ENCODE peak calls at places on chromosomes 13 and 19, in four cellular contexts. N is A172; Y is AG09309; P is stimulated activated CD4-positive, alpha-beta T cell treated with anti-CD3 and anti-CD28 coated beads, TNF-alpha, amount 100 ng/mL, for 24 hours. H is an unnamed sample.
A peak's percentile ranks its signal among the peaks of the same experiment; 100 is the strongest.

GRCh38 chr13:110394371-110394841 is 87.3 kb downstream of the COL4A2 start:
- DNase-seq in N (peak; percentile 50), Y (no peak), P (no peak), H (no peak)

GRCh38 chr13:34730966-34731365 is 211.1 kb upstream of the NBEA start:
- DNase-seq in N (no peak), Y (no peak), P (no peak), H (peak; percentile 82)

GRCh38 chr19:14117668-14118164 is at the start of gene PRKACA:
- DNase-seq in N (peak; percentile 96), Y (peak; percentile 94), P (peak; percentile 96), H (peak; percentile 100)

GRCh38 chr19:55084416-55084815 is 8.7 kb downstream of the EPS8L1 start:
- DNase-seq in N (no peak), Y (no peak), P (no peak), H (no peak)

GRCh38 chr19:41223431-41224234 is 4.6 kb downstream of the AXL start:
- DNase-seq in N (peak; percentile 98), Y (peak; percentile 58), P (no peak), H (peak; percentile 99)

GRCh38 chr13:29383476-29383875 is 212.0 kb downstream of the SLC7A1 start:
- DNase-seq in N (no peak), Y (no peak), P (no peak), H (no peak)

GRCh38 chr13:95296326-95296939 is 4.8 kb downstream of the ABCC4 start:
- DNase-seq in N (peak; percentile 55), Y (no peak), P (no peak), H (peak; percentile 75)

GRCh38 chr13:109036091-109036490 is 406.7 kb downstream of the MYO16 start:
- DNase-seq in N (no peak), Y (no peak), P (no peak), H (no peak)

GRCh38 chr19:17889609-17890214 is 18.0 kb downstream of the SLC5A5 start:
- DNase-seq in N (peak; percentile 66), Y (no peak), P (no peak), H (peak; percentile 83)

GRCh38 chr19:13396256-13397080 is 109.8 kb downstream of the CACNA1A start:
- DNase-seq in N (peak; percentile 76), Y (peak; percentile 35), P (no peak), H (peak; percentile 81)